ENCODE peak calls at places on chromosomes 7 and 10, in four cellular contexts. One of them, this sample, is unnamed.

GRCh38 chr7:98418636-98419315 is 17.9 kb upstream of the BAIAP2L1 start:
- DNase-seq in SK-N-SH: peak
- DNase-seq in K562: peak
- DNase-seq in A549: peak
- DNase-seq in this sample: peak

GRCh38 chr10:128481152-128481551 is 354.9 kb upstream of the MKI67 start:
- DNase-seq in SK-N-SH: no peak
- DNase-seq in K562: no peak
- DNase-seq in A549: no peak
- DNase-seq in this sample: no peak

GRCh38 chr10:8054498-8055407 is at the start of gene GATA3:
- DNase-seq in SK-N-SH: peak
- DNase-seq in K562: no peak
- DNase-seq in A549: peak
- DNase-seq in this sample: peak

GRCh38 chr10:34998940-34999339 is 91.2 kb downstream of the CUL2 start:
- DNase-seq in SK-N-SH: no peak
- DNase-seq in K562: no peak
- DNase-seq in A549: no peak
- DNase-seq in this sample: no peak

GRCh38 chr7:147811923-147812322 is 778.6 kb upstream of the C7orf33 start:
- DNase-seq in SK-N-SH: no peak
- DNase-seq in K562: no peak
- DNase-seq in A549: no peak
- DNase-seq in this sample: no peak

GRCh38 chr10:99526861-99527504 is 5.8 kb upstream of the NKX2-3 start:
- DNase-seq in SK-N-SH: peak
- DNase-seq in K562: no peak
- DNase-seq in A549: no peak
- DNase-seq in this sample: no peak

GRCh38 chr10:16984242-16984641 is 145.4 kb downstream of the CUBN start:
- DNase-seq in SK-N-SH: no peak
- DNase-seq in K562: no peak
- DNase-seq in A549: no peak
- DNase-seq in this sample: no peak

GRCh38 chr7:2037805-2038635 is 194.7 kb downstream of the MAD1L1 start:
- DNase-seq in SK-N-SH: no peak
- DNase-seq in K562: peak
- DNase-seq in A549: no peak
- DNase-seq in this sample: peak

GRCh38 chr7:50869108-50869716 is 86.5 kb upstream of the GRB10 start:
- DNase-seq in SK-N-SH: no peak
- DNase-seq in K562: no peak
- DNase-seq in A549: peak
- DNase-seq in this sample: peak

GRCh38 chr10:79463578-79464496 is 18.4 kb upstream of the ZCCHC24 start:
- DNase-seq in SK-N-SH: no peak
- DNase-seq in K562: no peak
- DNase-seq in A549: no peak
- DNase-seq in this sample: no peak

GRCh38 chr7:54864718-54865117 is 105.7 kb upstream of the SEC61G start:
- DNase-seq in SK-N-SH: no peak
- DNase-seq in K562: no peak
- DNase-seq in A549: no peak
- DNase-seq in this sample: peak

DNA sequence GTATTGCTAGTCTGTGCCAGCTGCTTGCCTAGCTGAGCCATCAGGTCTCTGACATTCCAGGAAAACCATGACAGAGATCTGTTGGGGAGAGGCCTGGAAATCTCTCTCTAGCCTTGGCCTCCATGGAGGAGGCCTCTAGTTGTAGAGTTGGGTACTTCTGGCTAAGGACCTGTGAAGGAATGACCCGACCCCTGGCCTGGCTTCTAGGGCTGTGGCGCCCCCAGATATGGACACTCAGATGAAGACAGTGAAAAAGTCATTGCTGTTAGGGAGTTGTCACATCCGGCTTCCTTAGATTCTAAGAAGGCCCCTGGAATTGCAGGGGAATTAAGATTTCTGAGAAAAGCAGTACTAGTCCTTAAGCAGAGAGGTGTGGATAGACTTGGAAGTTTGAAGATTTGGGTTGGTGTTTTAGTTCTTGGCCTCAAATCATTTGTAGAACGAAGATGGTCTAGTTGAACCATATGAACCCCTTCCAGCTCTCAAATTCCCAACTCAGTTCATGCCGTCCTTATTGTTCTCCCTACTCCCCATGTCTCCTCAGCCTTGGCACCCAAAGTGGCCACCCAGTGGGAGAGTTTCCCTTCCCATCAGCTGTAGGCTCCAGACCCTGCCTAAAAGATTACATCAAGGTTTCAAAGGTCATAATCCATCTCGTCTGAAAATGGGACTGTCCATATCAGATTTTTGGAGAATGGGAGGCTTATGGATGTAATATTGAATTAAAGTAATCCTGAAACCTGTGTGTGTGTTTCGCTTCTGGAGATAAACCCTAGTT is 7.0 kb downstream of the HHEX start:
- DNase-seq in SK-N-SH: peak
- DNase-seq in K562: peak
- DNase-seq in A549: peak
- DNase-seq in this sample: no peak
- TF ChIP-seq RFX5 in SK-N-SH: no peak
- TF ChIP-seq RFX5 in K562: no peak
- TF ChIP-seq RFX5 in A549: no peak
- TF ChIP-seq RFX5 in this sample: no peak

GRCh38 chr10:642186-642890 is 47.1 kb downstream of the DIP2C start:
- DNase-seq in SK-N-SH: no peak
- DNase-seq in K562: no peak
- DNase-seq in A549: no peak
- DNase-seq in this sample: no peak
- TF ChIP-seq USF2 in SK-N-SH: no peak
- TF ChIP-seq USF2 in K562: no peak
- TF ChIP-seq USF2 in A549: no peak
- TF ChIP-seq USF2 in this sample: no peak

GRCh38 chr7:326273-326672 is 36.3 kb downstream of the FOXL3 start:
- DNase-seq in SK-N-SH: no peak
- DNase-seq in K562: no peak
- DNase-seq in A549: no peak
- DNase-seq in this sample: no peak
- H3K27ac ChIP-seq in SK-N-SH: no peak
- H3K27ac ChIP-seq in K562: no peak
- H3K27ac ChIP-seq in A549: no peak
- H3K27ac ChIP-seq in this sample: no peak

GRCh38 chr7:17142831-17143541 is 155.5 kb upstream of the AHR start:
- DNase-seq in SK-N-SH: no peak
- DNase-seq in K562: no peak
- DNase-seq in A549: no peak
- DNase-seq in this sample: peak
- TF ChIP-seq RFX5 in SK-N-SH: no peak
- TF ChIP-seq RFX5 in K562: no peak
- TF ChIP-seq RFX5 in A549: no peak
- TF ChIP-seq RFX5 in this sample: no peak

GRCh38 chr7:23013715-23014649 is at the start of gene HYCC1:
- DNase-seq in SK-N-SH: peak
- DNase-seq in K562: peak
- DNase-seq in A549: peak
- DNase-seq in this sample: peak

GRCh38 chr7:23014681-23015080 is 751 bp upstream of the HYCC1 start:
- DNase-seq in SK-N-SH: no peak
- DNase-seq in K562: no peak
- DNase-seq in A549: no peak
- DNase-seq in this sample: no peak

GRCh38 chr7:23011222-23011924 is 2.6 kb downstream of the HYCC1 start:
- DNase-seq in SK-N-SH: no peak
- DNase-seq in K562: no peak
- DNase-seq in A549: no peak
- DNase-seq in this sample: no peak

GRCh38 chr7:23012797-23013714 is 874 bp downstream of the HYCC1 start:
- DNase-seq in SK-N-SH: peak
- DNase-seq in K562: peak
- DNase-seq in A549: peak
- DNase-seq in this sample: no peak

DNA sequence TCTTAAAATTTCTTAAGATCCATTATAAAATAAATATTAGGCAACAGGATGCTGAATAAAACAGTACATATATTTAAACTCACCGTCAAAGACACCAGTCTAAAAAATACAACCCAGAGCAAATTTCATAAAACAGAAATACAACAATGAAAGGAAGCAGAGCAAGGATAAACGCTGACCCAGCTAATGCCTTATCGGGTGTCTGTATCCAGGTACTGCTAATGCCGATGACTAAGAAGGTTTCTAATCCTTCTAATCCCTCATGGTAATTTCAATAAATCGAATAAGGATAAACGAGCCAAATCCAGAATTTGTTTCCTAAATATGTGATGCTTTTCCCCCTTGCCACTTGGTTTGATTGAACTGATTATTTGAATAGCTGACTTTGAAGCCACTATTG is 1.7 kb downstream of the HYCC1 start:
- DNase-seq in SK-N-SH: no peak
- DNase-seq in K562: no peak
- DNase-seq in A549: no peak
- DNase-seq in this sample: no peak
- TF ChIP-seq USF2 in SK-N-SH: no peak
- TF ChIP-seq USF2 in K562: no peak
- TF ChIP-seq USF2 in A549: no peak
- TF ChIP-seq USF2 in this sample: no peak

GRCh38 chr7:112770051-112770450 is 20.1 kb downstream of the TMEM168 start:
- DNase-seq in SK-N-SH: no peak
- DNase-seq in K562: no peak
- DNase-seq in A549: no peak
- DNase-seq in this sample: no peak
- H3K27ac ChIP-seq in SK-N-SH: no peak
- H3K27ac ChIP-seq in K562: no peak
- H3K27ac ChIP-seq in A549: no peak
- H3K27ac ChIP-seq in this sample: no peak

GRCh38 chr10:112409274-112409673 is 35.4 kb downstream of the ACSL5 start:
- DNase-seq in SK-N-SH: no peak
- DNase-seq in K562: no peak
- DNase-seq in A549: no peak
- DNase-seq in this sample: no peak
- TF ChIP-seq RFX5 in SK-N-SH: no peak
- TF ChIP-seq RFX5 in K562: no peak
- TF ChIP-seq RFX5 in A549: no peak
- TF ChIP-seq RFX5 in this sample: no peak

GRCh38 chr10:112471878-112472487 is 25.0 kb downstream of the VTI1A start:
- DNase-seq in SK-N-SH: peak
- DNase-seq in K562: peak
- DNase-seq in A549: peak
- DNase-seq in this sample: peak
- TF ChIP-seq USF2 in SK-N-SH: no peak
- TF ChIP-seq USF2 in K562: no peak
- TF ChIP-seq USF2 in A549: no peak
- TF ChIP-seq USF2 in this sample: no peak

DNA sequence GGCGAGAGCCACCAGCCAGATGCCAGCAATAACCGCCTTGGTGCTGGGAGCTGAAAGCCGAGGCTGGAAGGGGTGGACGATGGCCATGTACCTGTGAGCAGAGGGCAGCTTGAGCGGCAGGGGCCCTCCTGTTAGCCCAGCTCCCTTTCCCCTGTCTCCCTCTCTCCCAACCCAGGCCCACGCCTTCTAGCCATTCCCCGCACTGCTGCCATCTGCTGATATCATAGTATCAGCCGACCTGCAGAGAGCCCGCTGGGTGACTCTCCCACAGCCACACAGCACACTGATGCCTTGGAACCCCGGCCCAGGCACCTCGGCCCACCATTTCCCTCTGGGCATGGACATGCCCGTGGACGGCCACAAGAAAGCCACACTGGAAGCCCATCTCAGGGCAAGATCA is 1.7 kb downstream of the TACR2 start:
- DNase-seq in SK-N-SH: peak
- DNase-seq in K562: no peak
- DNase-seq in A549: no peak
- DNase-seq in this sample: no peak
- H3K27ac ChIP-seq in SK-N-SH: no peak
- H3K27ac ChIP-seq in K562: no peak
- H3K27ac ChIP-seq in A549: no peak
- H3K27ac ChIP-seq in this sample: no peak

This sample was measured in IMR-90.